ENCODE peak calls at places on chromosomes 3 and 15, in seven cellular contexts. W, V, Q, M, Z, E and C are unnamed samples. For H3K4me1, the result is how much of the 10 kb centered on the place peaks cover.

GRCh38 chr3:163951397-163951987 is 1126.8 kb downstream of the SI start:
- DNase-seq in W (no peak), V (no peak), Q (no peak), M (no peak), Z (no peak), E (no peak), C (peak)

GRCh38 chr15:97962263-97962662 is 1.8 kb downstream of the ARRDC4 start:
- DNase-seq in W (no peak), V (no peak), Q (no peak), M (no peak), Z (no peak), E (no peak), C (no peak)

GRCh38 chr15:91186892-91187644 is 87.0 kb downstream of the SV2B start:
- DNase-seq in W (peak), V (no peak), Q (no peak), M (no peak), Z (no peak), E (no peak), C (peak)

GRCh38 chr3:184801241-184801640 is 10.7 kb upstream of the VPS8 start:
- DNase-seq in W (no peak), V (no peak), Q (no peak), M (no peak), Z (no peak), E (no peak), C (no peak)

GRCh38 chr15:51265037-51265555 is 73.3 kb downstream of the CYP19A1 start:
- DNase-seq in W (no peak), V (no peak), Q (no peak), M (no peak), Z (peak), E (no peak), C (no peak)

GRCh38 chr3:51429138-51429537 is 38.1 kb downstream of the RBM15B start:
- DNase-seq in W (no peak), V (no peak), Q (no peak), M (no peak), Z (no peak), E (no peak), C (no peak)

GRCh38 chr3:136818191-136818850 is 605 bp upstream of the SLC35G2 start:
- DNase-seq in W (peak), V (peak), Q (peak), M (peak), Z (no peak), E (peak), C (peak)

GRCh38 chr15:72166716-72167417 is 30.7 kb downstream of the GRAMD2A start:
- DNase-seq in W (no peak), V (no peak), Q (no peak), M (no peak), Z (no peak), E (no peak), C (no peak)

GRCh38 chr3:41140242-41140641 is 59.1 kb upstream of the CTNNB1 start:
- DNase-seq in W (no peak), V (no peak), Q (no peak), M (no peak), Z (no peak), E (no peak), C (no peak)

GRCh38 chr3:100400424-100400781 is 486 bp downstream of the TOMM70 start:
- DNase-seq in W (no peak), V (no peak), Q (no peak), M (no peak), Z (no peak), E (no peak), C (peak)

GRCh38 chr3:146732325-146732724 is 127.2 kb upstream of the PLSCR5 start:
- DNase-seq in W (no peak), V (no peak), Q (no peak), M (no peak), Z (no peak), E (no peak), C (no peak)

GRCh38 chr3:193314161-193314560 is 64.4 kb downstream of the ATP13A5 start:
- DNase-seq in W (no peak), V (peak), Q (no peak), M (no peak), Z (no peak), E (no peak), C (no peak)

GRCh38 chr3:158794936-158795518 is 6.8 kb upstream of the MFSD1 start:
- DNase-seq in W (peak), V (peak), Q (no peak), M (no peak), Z (no peak), E (no peak), C (peak)

GRCh38 chr3:187051724-187052364 is 87.5 kb downstream of the RPL39L start:
- DNase-seq in W (no peak), V (no peak), Q (no peak), M (no peak), Z (no peak), E (no peak), C (no peak)

GRCh38 chr3:140910860-140911259 is 30.8 kb upstream of the SLC25A36 start:
- DNase-seq in W (peak), V (peak), Q (no peak), M (no peak), Z (no peak), E (no peak), C (peak)
- H3K4me3 ChIP-seq in W (no peak), V (no peak), Q (peak), M (no peak), Z (peak), E (no peak), C (peak)

GRCh38 chr3:139101396-139101795 is 56.7 kb upstream of the PRR23C start:
- DNase-seq in W (no peak), V (no peak), Q (no peak), M (no peak), Z (no peak), E (no peak), C (no peak)
- H3K27ac ChIP-seq in W (no peak), V (no peak), Q (no peak), M (no peak), Z (no peak), E (no peak), C (no peak)

GRCh38 chr3:124588794-124589193 is 141.5 kb upstream of the UMPS start:
- DNase-seq in W (no peak), V (no peak), Q (no peak), M (no peak), Z (no peak), E (no peak), C (no peak)

GRCh38 chr3:124592658-124593441 is 137.4 kb upstream of the UMPS start:
- DNase-seq in W (no peak), V (no peak), Q (no peak), M (peak), Z (peak), E (no peak), C (no peak)

GRCh38 chr3:124593442-124593829 is 136.8 kb upstream of the UMPS start:
- DNase-seq in W (no peak), V (no peak), Q (no peak), M (no peak), Z (no peak), E (no peak), C (no peak)

GRCh38 chr3:124594581-124594980 is 135.7 kb upstream of the UMPS start:
- DNase-seq in W (no peak), V (no peak), Q (no peak), M (no peak), Z (no peak), E (no peak), C (no peak)

GRCh38 chr3:124591699-124592098 is 138.6 kb upstream of the UMPS start:
- DNase-seq in W (no peak), V (no peak), Q (no peak), M (no peak), Z (no peak), E (no peak), C (no peak)
- H3K4me1 ChIP-seq in W (under half), V (under half), Q (half or more), M (under half), Z (under half), E (under half), C (under half)

DNA sequence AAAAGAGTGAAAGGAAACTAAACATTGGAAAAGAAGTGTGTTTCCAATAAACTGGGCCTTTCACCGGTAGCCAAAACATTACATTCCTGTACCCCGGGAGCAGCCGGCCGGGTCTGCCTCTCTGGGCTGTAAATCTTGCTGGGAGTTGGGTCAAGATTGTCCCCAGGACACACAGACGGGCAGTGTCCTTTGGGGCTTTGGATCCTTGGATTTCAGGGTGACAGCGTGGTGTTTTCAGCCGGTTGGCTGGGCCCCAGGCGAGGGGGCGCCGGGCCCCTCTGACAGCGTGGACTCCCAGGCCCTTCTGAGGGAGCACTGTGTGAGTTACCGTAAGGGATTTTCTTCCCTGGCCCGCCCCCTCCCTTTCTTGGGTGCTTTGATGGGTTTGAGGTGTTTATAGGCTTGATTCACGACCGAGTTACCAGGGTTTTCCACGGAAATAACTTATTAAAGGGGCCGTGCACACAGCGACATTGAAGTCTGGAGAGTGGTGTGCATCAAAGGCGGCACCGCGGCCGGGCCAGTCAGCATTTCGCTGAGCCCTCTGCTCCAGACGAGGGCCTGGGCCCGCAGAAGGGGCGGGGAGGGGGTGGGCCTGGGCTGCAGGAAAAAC is 27.4 kb downstream of the SMAD6 start:
- DNase-seq in W (no peak), V (no peak), Q (no peak), M (no peak), Z (peak), E (no peak), C (no peak)
- H3K4me3 ChIP-seq in W (no peak), V (no peak), Q (peak), M (no peak), Z (no peak), E (no peak), C (no peak)

GRCh38 chr3:189365609-189366564 is 194.1 kb downstream of the TPRG1 start:
- DNase-seq in W (no peak), V (no peak), Q (no peak), M (no peak), Z (no peak), E (no peak), C (no peak)

GRCh38 chr3:189360291-189360690 is 188.5 kb downstream of the TPRG1 start:
- DNase-seq in W (no peak), V (no peak), Q (no peak), M (no peak), Z (no peak), E (no peak), C (no peak)

GRCh38 chr3:189363856-189364255 is 192.1 kb downstream of the TPRG1 start:
- DNase-seq in W (peak), V (no peak), Q (no peak), M (no peak), Z (no peak), E (no peak), C (no peak)

GRCh38 chr3:189355481-189356201 is 183.9 kb downstream of the TPRG1 start:
- DNase-seq in W (peak), V (peak), Q (no peak), M (no peak), Z (no peak), E (no peak), C (peak)

GRCh38 chr3:189361103-189361835 is 189.5 kb downstream of the TPRG1 start:
- DNase-seq in W (no peak), V (no peak), Q (no peak), M (no peak), Z (no peak), E (no peak), C (no peak)
- H3K27ac ChIP-seq in W (no peak), V (peak), Q (no peak), M (no peak), Z (no peak), E (no peak), C (no peak)

GRCh38 chr3:129599073-129599472 is 7.4 kb downstream of the PLXND1 start:
- DNase-seq in W (no peak), V (no peak), Q (no peak), M (no peak), Z (no peak), E (no peak), C (no peak)
- H3K4me1 ChIP-seq in W (half or more), V (half or more), Q (half or more), M (under half), Z (half or more), E (half or more), C (under half)

GRCh38 chr15:57595011-57595866 is 3.5 kb downstream of the MYZAP start:
- DNase-seq in W (no peak), V (no peak), Q (peak), M (no peak), Z (no peak), E (peak), C (no peak)

GRCh38 chr15:57594479-57594878 is 2.8 kb downstream of the MYZAP start:
- DNase-seq in W (no peak), V (no peak), Q (no peak), M (no peak), Z (no peak), E (no peak), C (no peak)

GRCh38 chr15:57596978-57597377 is 5.3 kb downstream of the MYZAP start:
- DNase-seq in W (no peak), V (no peak), Q (no peak), M (no peak), Z (no peak), E (no peak), C (no peak)

GRCh38 chr15:57597431-57597830 is 5.7 kb downstream of the MYZAP start:
- DNase-seq in W (no peak), V (no peak), Q (no peak), M (no peak), Z (no peak), E (no peak), C (no peak)

DNA sequence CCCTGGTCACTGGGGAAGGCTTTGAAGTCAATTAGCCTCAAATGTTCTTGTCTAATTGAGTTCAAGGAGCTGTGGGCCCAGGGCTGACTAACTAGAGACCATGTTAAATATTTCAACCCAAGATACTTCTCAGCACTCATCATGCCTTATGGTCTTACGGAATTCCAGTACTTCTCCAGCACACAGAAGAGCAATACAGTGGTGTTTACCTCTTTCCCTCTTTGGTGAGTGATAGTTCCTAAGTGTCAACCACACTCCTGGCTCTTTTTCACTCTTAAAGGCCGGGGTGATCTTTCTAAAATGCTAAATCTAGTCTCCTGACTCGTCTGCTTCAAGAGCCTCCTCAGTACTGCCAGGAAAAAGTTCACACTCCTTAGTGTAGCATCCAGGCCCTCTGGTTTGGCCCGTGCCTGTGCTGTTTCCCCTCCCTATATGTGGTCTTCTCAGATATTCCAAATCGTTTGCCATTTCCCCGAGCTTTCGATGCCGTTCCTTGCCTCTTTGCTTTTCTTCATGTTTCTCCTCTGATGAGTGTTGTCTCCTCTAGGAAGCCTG is 4.7 kb downstream of the MYZAP start:
- DNase-seq in W (no peak), V (no peak), Q (no peak), M (no peak), Z (no peak), E (no peak), C (no peak)
- H3K4me3 ChIP-seq in W (no peak), V (no peak), Q (peak), M (no peak), Z (no peak), E (no peak), C (no peak)

GRCh38 chr3:161222662-161223061 is 1.6 kb downstream of the NMD3 start:
- DNase-seq in W (peak), V (no peak), Q (no peak), M (no peak), Z (no peak), E (no peak), C (peak)

GRCh38 chr3:161219495-161219894 is 1.6 kb upstream of the NMD3 start:
- DNase-seq in W (no peak), V (no peak), Q (no peak), M (no peak), Z (no peak), E (no peak), C (no peak)

GRCh38 chr3:161224786-161225185 is 3.7 kb downstream of the NMD3 start:
- DNase-seq in W (no peak), V (no peak), Q (no peak), M (no peak), Z (no peak), E (no peak), C (no peak)

GRCh38 chr3:161220850-161221753 is at the start of gene NMD3:
- DNase-seq in W (peak), V (peak), Q (peak), M (peak), Z (peak), E (peak), C (peak)

GRCh38 chr3:161221881-161222600 is 930 bp downstream of the NMD3 start:
- DNase-seq in W (peak), V (no peak), Q (no peak), M (no peak), Z (peak), E (no peak), C (peak)
- H3K27ac ChIP-seq in W (peak), V (peak), Q (peak), M (peak), Z (no peak), E (peak), C (peak)

DNA sequence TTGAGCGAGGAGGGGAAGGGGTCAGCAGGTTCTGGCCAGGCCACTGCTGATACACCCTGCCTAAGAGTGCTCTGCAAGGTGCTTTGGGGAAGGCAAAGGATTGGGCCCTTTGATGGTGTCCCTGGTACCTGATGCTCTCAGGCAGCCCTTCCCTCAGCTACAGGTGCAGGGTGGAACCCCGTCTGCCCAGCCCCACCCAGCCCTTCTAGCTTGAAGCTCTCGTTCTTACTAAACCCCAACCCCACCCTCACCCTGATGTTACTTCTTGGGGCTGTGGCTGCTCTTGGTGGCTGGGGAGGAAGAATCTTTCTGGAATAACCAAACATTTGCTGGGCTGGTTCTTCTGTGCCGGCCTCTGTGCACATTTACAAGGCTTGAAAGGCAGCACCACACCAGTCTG is 6.4 kb downstream of the GNAI2 start:
- DNase-seq in W (no peak), V (no peak), Q (no peak), M (no peak), Z (no peak), E (no peak), C (no peak)
- H3K4me1 ChIP-seq in W (under half), V (under half), Q (half or more), M (under half), Z (half or more), E (half or more), C (under half)